ENCODE peak calls at places on chromosomes 5 and 9, in four cellular contexts. T is brain microvascular endothelial cell, V is keratinocyte, O is upper lobe of right lung. J is an unnamed sample.

GRCh38 chr9:127249877-127250276 is 14.7 kb upstream of the GARNL3 start:
- DNase-seq in T (no peak), V (no peak), O (no peak), J (no peak)

GRCh38 chr5:3601929-3602712 is 6.5 kb downstream of the IRX1 start:
- DNase-seq in T (no peak), V (no peak), O (no peak), J (no peak)

GRCh38 chr5:143405063-143405746 is 1.7 kb upstream of the NR3C1 start:
- DNase-seq in T (peak), V (no peak), O (peak), J (peak)

GRCh38 chr9:129453734-129454133 is 167.2 kb downstream of the C9orf50 start:
- DNase-seq in T (no peak), V (no peak), O (no peak), J (no peak)

GRCh38 chr9:115121140-115121710 is 3.3 kb upstream of the TNC start:
- DNase-seq in T (no peak), V (no peak), O (no peak), J (no peak)

GRCh38 chr9:89353989-89354388 is 35.7 kb downstream of the SECISBP2 start:
- DNase-seq in T (no peak), V (no peak), O (no peak), J (no peak)

GRCh38 chr9:108655818-108656217 is 200.0 kb downstream of the ACTL7B start:
- DNase-seq in T (no peak), V (no peak), O (no peak), J (no peak)

GRCh38 chr9:72383978-72384709 is 19.1 kb upstream of the ZFAND5 start:
- DNase-seq in T (peak), V (no peak), O (no peak), J (peak)

GRCh38 chr9:106038266-106039001 is 344.1 kb downstream of the TMEM38B start:
- DNase-seq in T (no peak), V (no peak), O (no peak), J (no peak)

GRCh38 chr9:34995288-34996060 is 5.9 kb downstream of the DNAJB5 start:
- DNase-seq in T (no peak), V (no peak), O (no peak), J (no peak)

GRCh38 chr9:27227192-27227591 is 69.8 kb downstream of the EQTN start:
- DNase-seq in T (peak), V (no peak), O (no peak), J (peak)

GRCh38 chr5:17185349-17185748 is 32.1 kb upstream of the BASP1 start:
- DNase-seq in T (no peak), V (no peak), O (no peak), J (no peak)

GRCh38 chr9:68698943-68699509 is 6.0 kb upstream of the PIP5K1B start:
- DNase-seq in T (no peak), V (no peak), O (no peak), J (no peak)

GRCh38 chr9:123346026-123346425 is 10.0 kb upstream of the CRB2 start:
- DNase-seq in T (no peak), V (no peak), O (no peak), J (no peak)

GRCh38 chr5:150517272-150518152 is 9.6 kb downstream of the NDST1 start:
- DNase-seq in T (peak), V (no peak), O (peak), J (peak)

GRCh38 chr9:88828018-88828417 is 163.2 kb upstream of the S1PR3 start:
- DNase-seq in T (no peak), V (no peak), O (no peak), J (no peak)

GRCh38 chr5:58836351-58836750 is 253.5 kb downstream of the RAB3C start:
- DNase-seq in T (no peak), V (no peak), O (no peak), J (no peak)

GRCh38 chr9:121073038-121073437 is 1.7 kb upstream of the CNTRL start:
- DNase-seq in T (no peak), V (no peak), O (no peak), J (no peak)

GRCh38 chr5:73963021-73963420 is 337.0 kb downstream of the ARHGEF28 start:
- DNase-seq in T (peak), V (no peak), O (no peak), J (no peak)

GRCh38 chr9:87514136-87514535 is 16.5 kb downstream of the DAPK1 start:
- DNase-seq in T (no peak), V (no peak), O (no peak), J (no peak)

GRCh38 chr5:150345716-150346115 is 11.8 kb upstream of the TCOF1 start:
- DNase-seq in T (no peak), V (no peak), O (no peak), J (no peak)

GRCh38 chr9:77000330-77000729 is 19.1 kb upstream of the FOXB2 start:
- DNase-seq in T (no peak), V (no peak), O (no peak), J (no peak)

GRCh38 chr5:151315998-151316597 is 12.5 kb upstream of the SLC36A3 start:
- DNase-seq in T (peak), V (no peak), O (peak), J (peak)

GRCh38 chr5:348726-349125 is 27.2 kb downstream of the AHRR start:
- DNase-seq in T (no peak), V (no peak), O (no peak), J (no peak)

GRCh38 chr5:77935516-77936364 is 159.6 kb upstream of the TBCA start:
- DNase-seq in T (no peak), V (no peak), O (no peak), J (no peak)

GRCh38 chr5:159409801-159410200 is 79.5 kb upstream of the IL12B start:
- DNase-seq in T (no peak), V (no peak), O (no peak), J (no peak)

GRCh38 chr5:17441351-17441750 is 56.7 kb upstream of the TAF11L2 start:
- DNase-seq in T (peak), V (no peak), O (no peak), J (peak)

GRCh38 chr9:11417782-11418181 is 805.0 kb upstream of the PTPRD start:
- DNase-seq in T (no peak), V (no peak), O (no peak), J (no peak)

GRCh38 chr9:99162759-99163364 is 57.9 kb downstream of the TGFBR1 start:
- DNase-seq in T (no peak), V (no peak), O (no peak), J (no peak)

GRCh38 chr9:116155700-116156045 is 2.1 kb downstream of the PAPPA start:
- DNase-seq in T (no peak), V (no peak), O (no peak), J (no peak)

GRCh38 chr5:159543326-159543725 is 213.0 kb upstream of the IL12B start:
- DNase-seq in T (no peak), V (no peak), O (no peak), J (no peak)

GRCh38 chr5:9691261-9691660 is 61.1 kb upstream of the TAS2R1 start:
- DNase-seq in T (no peak), V (no peak), O (no peak), J (no peak)

GRCh38 chr9:2623046-2623865 is 1.7 kb downstream of the VLDLR start:
- DNase-seq in T (no peak), V (no peak), O (peak), J (no peak)

GRCh38 chr5:131644822-131645221 is 9.8 kb upstream of the RAPGEF6 start:
- DNase-seq in T (no peak), V (no peak), O (no peak), J (no peak)

GRCh38 chr9:101421653-101422065 is 13.9 kb downstream of the ALDOB start:
- DNase-seq in T (peak), V (no peak), O (no peak), J (no peak)
- TF ChIP-seq CTCF in T (no peak), V (no peak), O (no peak), J (no peak)

DNA sequence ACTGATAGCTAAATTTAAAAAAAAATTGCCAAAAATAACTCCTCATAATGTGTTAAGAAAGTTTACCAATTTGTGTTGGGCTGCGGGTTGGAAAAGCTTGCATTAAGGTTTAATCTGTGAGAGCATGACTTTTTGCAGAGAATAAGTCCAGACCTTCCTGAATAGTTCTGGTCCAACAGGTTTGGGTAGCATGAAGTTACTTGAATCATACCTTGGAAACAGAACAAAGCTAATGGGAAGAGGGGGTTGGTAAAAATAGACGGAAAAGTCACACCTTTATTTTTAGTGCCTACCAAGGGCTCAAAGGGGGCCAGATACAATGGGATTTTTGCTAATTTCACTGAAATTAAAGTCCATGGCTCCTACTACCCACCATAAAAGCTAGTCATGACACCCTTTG is 17.1 kb upstream of the MATR3 start:
- DNase-seq in T (no peak), V (no peak), O (no peak), J (no peak)
- H3K4me3 ChIP-seq in T (peak), V (peak), O (no peak), J (peak)

DNA sequence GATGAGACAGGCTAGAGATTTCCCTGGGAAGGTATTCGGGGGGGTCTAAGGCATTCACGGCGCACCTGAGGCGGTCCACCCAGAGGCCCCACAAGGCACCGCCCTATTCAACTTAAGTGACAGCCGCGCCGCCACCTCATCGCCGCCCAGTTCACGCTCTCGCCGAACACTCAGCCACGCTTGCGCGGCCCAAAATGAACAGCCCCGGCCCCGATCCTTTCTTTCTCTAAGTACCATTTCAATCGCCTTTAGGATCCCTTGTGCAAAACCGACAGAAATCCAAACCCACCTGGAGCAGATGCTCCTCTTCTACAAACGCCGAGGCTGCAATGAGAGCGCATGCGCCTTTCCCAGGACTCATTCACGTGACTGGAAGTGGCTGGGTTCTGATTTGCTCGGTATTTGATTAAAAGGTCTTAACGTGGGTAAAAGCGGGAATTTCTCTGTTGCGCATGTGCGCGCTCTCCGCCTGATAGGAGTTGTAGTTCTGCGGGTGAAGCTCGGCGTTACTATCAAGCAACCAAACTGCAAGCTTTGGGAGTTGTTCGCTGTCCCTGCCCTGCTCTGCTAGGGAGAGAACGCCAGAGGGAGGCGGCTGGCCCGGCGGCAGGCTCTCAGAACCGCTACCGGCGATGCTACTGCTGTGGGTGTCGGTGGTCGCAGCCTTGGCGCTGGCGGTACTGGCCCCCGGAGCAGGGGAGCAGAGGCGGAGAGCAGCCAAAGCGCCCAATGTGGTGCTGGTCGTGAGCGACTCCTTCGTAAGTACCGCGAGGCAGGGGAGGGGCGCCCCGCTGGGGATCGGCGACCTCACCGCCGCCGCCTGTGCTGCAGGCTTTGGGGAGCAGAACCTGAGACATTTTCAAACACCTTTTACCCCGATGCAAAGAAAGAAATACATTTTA is at the start of the genes ARSK and SKIC3:
- DNase-seq in T (peak), V (peak), O (peak), J (peak)
- TF ChIP-seq CTCF in T (peak), V (peak), O (peak), J (peak)

DNA sequence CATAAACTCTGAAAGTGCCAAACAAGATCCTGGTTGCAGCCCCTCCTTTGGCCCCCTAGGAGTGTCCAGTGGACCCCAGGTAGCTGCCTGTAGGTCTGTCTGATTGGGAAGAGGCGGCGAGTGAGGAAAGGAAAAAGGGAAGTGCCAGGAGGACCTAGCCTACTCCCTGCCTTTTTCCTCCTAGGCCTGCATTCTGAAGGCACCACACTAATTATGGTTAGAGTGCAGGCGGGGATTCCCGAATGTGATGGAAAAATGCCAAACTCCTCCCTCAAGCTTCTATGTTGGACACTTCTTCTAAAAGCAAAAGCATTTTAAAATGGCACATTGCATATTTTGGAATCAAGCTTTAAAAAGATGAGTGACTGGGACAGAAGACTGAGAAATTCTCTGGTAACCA is 83.2 kb upstream of the SMIM15 start:
- DNase-seq in T (no peak), V (no peak), O (no peak), J (no peak)
- H3K4me3 ChIP-seq in T (no peak), V (no peak), O (no peak), J (no peak)

DNA sequence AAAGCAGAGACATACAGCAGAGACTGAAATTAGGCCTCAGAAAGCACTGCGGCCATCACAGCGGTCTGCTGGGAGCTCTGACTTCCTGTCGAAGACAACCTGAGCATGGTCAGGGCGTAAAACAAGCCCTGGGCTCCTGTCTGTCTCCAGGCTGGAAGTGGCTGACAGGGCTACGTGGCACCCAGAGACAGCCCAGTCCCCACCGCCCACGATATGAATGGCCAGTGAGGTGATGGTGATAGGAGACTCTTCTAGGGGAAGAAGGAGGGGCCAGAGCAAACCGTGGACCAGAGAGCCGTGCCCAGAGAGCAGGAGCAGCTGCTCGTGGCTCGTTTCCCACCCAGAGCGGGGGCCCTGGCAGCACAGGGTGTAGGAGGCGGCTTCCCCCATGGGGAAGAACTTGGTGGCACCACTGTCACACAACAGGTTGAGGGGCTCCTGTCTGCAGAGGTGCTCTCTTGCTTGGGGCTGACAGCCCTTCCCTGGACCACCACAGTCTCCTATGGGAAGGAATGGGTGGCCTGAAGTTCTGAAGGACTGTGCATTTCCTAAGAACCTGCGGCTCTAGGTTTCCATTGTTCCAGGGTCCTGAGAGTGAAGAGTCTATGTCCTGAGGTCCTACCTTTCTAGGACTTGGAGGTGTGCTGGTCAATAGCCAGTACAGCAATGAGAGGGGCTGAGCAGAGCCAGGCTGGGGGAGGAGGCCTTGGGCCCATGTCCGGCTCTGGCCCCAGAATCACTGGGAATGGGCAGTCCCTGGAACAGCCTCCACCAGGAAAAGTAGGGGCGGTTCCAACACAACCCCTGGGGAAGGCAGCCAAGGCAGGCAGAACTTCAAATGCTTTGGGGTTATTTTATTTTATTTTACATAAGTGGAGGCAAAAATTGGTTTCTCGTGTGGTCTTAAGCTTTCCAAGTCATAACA is 56.4 kb downstream of the BARX1 start:
- DNase-seq in T (no peak), V (no peak), O (peak), J (no peak)
- TF ChIP-seq CTCF in T (no peak), V (no peak), O (no peak), J (no peak)

GRCh38 chr9:29063031-29063430 is 1489.8 kb upstream of the C9orf72 start:
- DNase-seq in T (no peak), V (no peak), O (no peak), J (no peak)
- H3K4me3 ChIP-seq in T (no peak), V (no peak), O (no peak), J (no peak)

GRCh38 chr9:104842698-104843097 is 78.8 kb downstream of the NIPSNAP3B start:
- DNase-seq in T (no peak), V (no peak), O (no peak), J (no peak)

GRCh38 chr9:104841601-104842106 is 77.7 kb downstream of the NIPSNAP3B start:
- DNase-seq in T (no peak), V (no peak), O (no peak), J (no peak)

GRCh38 chr9:104843644-104844226 is 79.8 kb downstream of the NIPSNAP3B start:
- DNase-seq in T (no peak), V (no peak), O (no peak), J (no peak)

GRCh38 chr9:104849023-104849422 is 78.9 kb downstream of the ABCA1 start:
- DNase-seq in T (no peak), V (no peak), O (no peak), J (no peak)

GRCh38 chr9:104844710-104845109 is 80.8 kb downstream of the NIPSNAP3B start:
- DNase-seq in T (no peak), V (no peak), O (no peak), J (no peak)
- TF ChIP-seq CTCF in T (no peak), V (no peak), O (no peak), J (no peak)

DNA sequence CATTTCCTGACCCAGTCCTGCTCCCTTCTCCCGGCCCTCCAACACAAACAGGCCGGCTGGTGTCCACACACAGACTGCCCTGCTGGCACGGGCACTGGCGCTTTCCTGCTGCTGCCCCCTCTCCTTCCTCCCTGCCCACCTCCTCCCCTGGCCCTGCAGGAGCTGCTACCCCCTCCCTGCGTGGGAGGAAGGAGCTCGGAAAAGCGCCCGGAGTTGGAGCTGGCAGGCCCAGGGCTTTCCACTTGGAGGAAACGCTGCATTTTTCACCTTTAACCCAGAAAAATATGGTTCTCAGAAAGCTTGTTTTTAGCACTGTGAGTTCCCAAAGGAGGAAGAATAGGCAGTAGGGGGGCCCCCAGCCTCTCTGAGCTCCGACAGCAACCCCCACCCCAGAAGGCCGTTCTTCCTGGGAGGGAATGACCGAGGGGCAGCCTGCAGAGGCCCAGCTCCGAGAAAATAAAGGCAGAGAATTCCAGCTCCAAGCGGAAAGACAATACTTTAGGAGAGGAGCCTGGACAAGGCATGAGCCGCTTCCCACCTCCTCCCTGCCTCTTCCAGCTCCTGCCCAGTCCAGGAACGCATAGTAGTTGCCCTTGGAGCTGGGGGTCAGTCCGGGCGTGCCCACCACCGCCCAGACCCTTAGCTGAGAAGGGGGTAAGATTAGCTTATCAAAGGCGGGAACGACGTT is 88.9 kb downstream of the LIFR start:
- DNase-seq in T (no peak), V (no peak), O (peak), J (no peak)
- H3K4me3 ChIP-seq in T (peak), V (no peak), O (no peak), J (peak)

GRCh38 chr5:75667586-75667985 is 49.7 kb downstream of the POC5 start:
- DNase-seq in T (no peak), V (no peak), O (no peak), J (no peak)
- TF ChIP-seq CTCF in T (peak), V (no peak), O (no peak), J (no peak)